ENCODE peak calls at places on chromosomes 12 and 14, in nine cellular contexts. A is body of pancreas, B is ovary, S is tibial nerve, K is uterus, X is heart left ventricle, I is endothelial cell of umbilical vein, N is H1, Z is breast epithelium. Q is an unnamed sample. For H3K36me3, the result is how much of the 10 kb centered on the place peaks cover.

GRCh38 chr12:96255077-96255476 is 60.9 kb downstream of the ELK3 start:
- DNase-seq in I (peak), A (no peak), X (peak), Z (no peak), S (no peak), K (peak), N (no peak), B (peak), Q (no peak)

GRCh38 chr12:7433276-7433822 is 10.6 kb downstream of the CD163L1 start:
- DNase-seq in A (no peak), S (no peak), K (no peak), X (no peak), N (no peak), B (no peak), I (peak), Z (no peak), Q (no peak)

GRCh38 chr12:102061096-102061555 is 665 bp downstream of the WASHC3 start:
- DNase-seq in B (no peak), I (peak), K (no peak), A (no peak), Z (no peak), N (no peak), S (no peak), X (no peak), Q (no peak)

GRCh38 chr12:116138380-116138779 is 139.1 kb downstream of the MED13L start:
- DNase-seq in Z (no peak), S (no peak), N (no peak), I (no peak), X (no peak), A (no peak), K (no peak), B (no peak), Q (no peak)

GRCh38 chr12:84305144-84305543 is 607.5 kb downstream of the SLC6A15 start:
- DNase-seq in Z (no peak), A (no peak), S (no peak), I (no peak), B (no peak), N (no peak), K (no peak), X (no peak), Q (no peak)

GRCh38 chr14:100576091-100577085 is 10.8 kb downstream of the BEGAIN start:
- DNase-seq in S (no peak), K (no peak), A (peak), I (no peak), N (no peak), X (no peak), B (peak), Z (no peak), Q (no peak)

GRCh38 chr12:92859650-92860386 is 69.3 kb downstream of the EEA1 start:
- DNase-seq in I (no peak), Z (no peak), S (no peak), B (no peak), K (no peak), N (no peak), X (no peak), A (no peak), Q (no peak)

GRCh38 chr14:99945732-99946651 is 119.2 kb upstream of the EVL start:
- DNase-seq in A (no peak), K (no peak), X (no peak), Z (no peak), B (no peak), N (no peak), S (no peak), I (no peak), Q (no peak)

GRCh38 chr12:6782903-6783571 is 6.3 kb upstream of the CD4 start:
- DNase-seq in I (no peak), B (no peak), X (no peak), S (no peak), N (no peak), Z (no peak), K (no peak), A (no peak), Q (no peak)

GRCh38 chr12:85711735-85712390 is 124.3 kb downstream of the RASSF9 start:
- DNase-seq in K (peak), Z (no peak), S (peak), X (no peak), I (no peak), A (no peak), N (no peak), B (peak), Q (no peak)

GRCh38 chr12:116366456-116366776 is 88.9 kb upstream of the MED13L start:
- DNase-seq in A (peak), I (peak), S (no peak), N (no peak), Z (peak), X (no peak), K (no peak), B (no peak), Q (no peak)

GRCh38 chr14:32603992-32604391 is 274.9 kb downstream of the AKAP6 start:
- DNase-seq in N (no peak), B (no peak), X (no peak), K (no peak), A (no peak), I (no peak), S (no peak), Z (no peak), Q (no peak)

GRCh38 chr12:96194901-96195844 is 998 bp downstream of the ELK3 start:
- DNase-seq in B (peak), K (peak), S (peak), I (peak), X (peak), Z (peak), N (no peak), A (peak), Q (peak)

GRCh38 chr12:114664661-114665320 is 19.2 kb downstream of the TBX3 start:
- DNase-seq in X (no peak), S (no peak), N (no peak), B (no peak), K (no peak), I (no peak), Z (no peak), A (no peak), Q (no peak)

GRCh38 chr12:3604750-3605638 is 114.0 kb downstream of the PRMT8 start:
- DNase-seq in X (peak), K (no peak), Z (peak), B (peak), I (peak), N (peak), A (peak), S (no peak), Q (peak)

GRCh38 chr12:19434538-19434937 is 4.8 kb upstream of the AEBP2 start:
- DNase-seq in Z (no peak), A (no peak), K (no peak), I (no peak), N (no peak), S (no peak), B (no peak), X (no peak), Q (peak)

GRCh38 chr12:100779191-100779590 is 15.4 kb upstream of the ANO4 start:
- DNase-seq in X (no peak), K (no peak), B (no peak), S (no peak), I (no peak), Z (no peak), A (no peak), N (no peak), Q (no peak)

GRCh38 chr12:26153421-26154154 is 28.8 kb upstream of the BHLHE41 start:
- DNase-seq in B (peak), K (peak), S (no peak), N (no peak), I (peak), X (peak), Z (no peak), A (peak), Q (peak)

GRCh38 chr12:112087055-112087850 is 21.3 kb downstream of the NAA25 start:
- DNase-seq in X (no peak), K (no peak), I (no peak), N (no peak), S (no peak), B (no peak), A (no peak), Z (no peak), Q (no peak)

GRCh38 chr12:79441534-79441933 is 249.2 kb downstream of the PAWR start:
- DNase-seq in X (no peak), N (no peak), S (no peak), A (no peak), K (no peak), B (no peak), I (no peak), Z (no peak), Q (no peak)

GRCh38 chr14:89444044-89444443 is 27.0 kb upstream of the FOXN3 start:
- DNase-seq in Z (no peak), X (no peak), I (peak), A (no peak), B (no peak), K (no peak), S (no peak), N (no peak), Q (no peak)

GRCh38 chr14:49692895-49693737 is at the start of gene KLHDC1:
- DNase-seq in N (no peak), S (peak), K (peak), Z (peak), A (peak), B (peak), X (peak), I (peak), Q (peak)

GRCh38 chr12:123111498-123112165 is 39.3 kb downstream of the PITPNM2 start:
- DNase-seq in K (no peak), S (no peak), B (no peak), X (no peak), A (no peak), I (no peak), Z (no peak), N (no peak), Q (no peak)

GRCh38 chr14:94164685-94165431 is 9.3 kb upstream of the PPP4R4 start:
- DNase-seq in X (no peak), N (no peak), I (no peak), A (no peak), K (no peak), Z (no peak), B (no peak), S (no peak), Q (no peak)

GRCh38 chr12:63931703-63932102 is 87.2 kb downstream of the SRGAP1 start:
- DNase-seq in S (no peak), B (no peak), N (no peak), K (no peak), A (no peak), X (no peak), Z (no peak), I (no peak), Q (no peak)

GRCh38 chr14:105458010-105458409 is 16.6 kb upstream of the CRIP2 start:
- DNase-seq in B (no peak), A (no peak), S (no peak), I (no peak), N (no peak), Z (no peak), X (no peak), K (no peak), Q (no peak)

GRCh38 chr14:105455086-105455640 is 19.5 kb upstream of the CRIP2 start:
- DNase-seq in Z (no peak), X (no peak), N (no peak), A (no peak), B (no peak), K (no peak), S (no peak), I (no peak), Q (no peak)

GRCh38 chr14:105455766-105456660 is 18.6 kb upstream of the CRIP2 start:
- DNase-seq in Z (no peak), S (no peak), X (no peak), K (no peak), N (no peak), A (no peak), I (no peak), B (no peak), Q (no peak)

GRCh38 chr14:105458571-105458970 is 16.1 kb upstream of the CRIP2 start:
- DNase-seq in Z (no peak), I (no peak), S (no peak), X (no peak), B (no peak), K (no peak), A (no peak), N (no peak), Q (no peak)

DNA sequence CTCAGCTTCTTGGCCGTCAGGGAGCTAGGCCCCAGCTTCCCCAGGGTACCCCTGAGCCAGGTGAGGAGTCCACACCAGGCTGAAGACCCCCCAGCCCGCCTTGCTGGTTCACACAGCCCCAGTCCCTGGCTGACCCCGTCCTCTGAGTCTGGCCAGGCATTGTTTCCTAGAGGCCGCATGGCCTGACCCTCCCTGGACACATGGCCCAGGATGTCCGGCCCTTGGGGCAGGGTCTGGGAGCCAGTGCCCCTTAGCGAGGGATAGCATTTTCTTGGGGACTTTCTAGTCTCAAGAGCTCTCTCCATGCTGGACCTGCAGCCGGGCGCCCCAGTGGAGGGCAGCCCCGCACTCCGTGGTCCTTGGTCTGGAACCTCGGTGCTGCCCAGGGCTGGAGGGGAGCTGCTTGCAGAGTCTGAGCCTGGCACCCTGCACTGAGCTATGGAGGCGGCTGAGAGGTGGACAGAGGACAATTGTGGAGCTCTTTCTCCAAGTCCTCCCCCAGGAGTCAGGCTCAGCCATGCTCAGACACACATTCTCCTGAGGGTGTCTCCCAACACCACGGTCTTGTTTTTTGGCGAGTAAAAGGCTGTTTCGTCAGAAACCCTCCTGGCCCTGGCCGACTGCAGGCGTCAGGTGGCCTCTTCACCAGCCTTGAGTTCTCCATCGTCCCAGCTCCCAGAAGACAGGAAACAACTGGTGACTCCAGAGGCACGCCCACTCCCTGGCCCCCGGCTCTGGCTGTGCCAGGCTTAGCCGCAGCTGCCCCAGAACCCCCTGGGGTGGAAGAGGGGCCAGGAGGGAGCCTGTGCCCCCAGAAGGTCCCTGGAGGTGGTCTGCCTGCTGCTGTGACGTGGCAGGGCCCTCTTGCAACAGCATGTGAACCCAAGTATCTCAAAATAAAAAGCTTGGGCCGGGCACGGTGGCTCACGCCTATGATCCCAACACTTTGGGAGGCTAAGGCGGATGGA is 17.6 kb upstream of the CRIP2 start:
- DNase-seq in A (no peak), S (no peak), K (no peak), Z (no peak), N (no peak), X (no peak), B (no peak), I (no peak), Q (no peak)
- H3K36me3 ChIP-seq in A (under half), S (under half), K (under half), Z (under half), N (half or more), X (half or more), B (under half), I (under half), Q (half or more)

DNA sequence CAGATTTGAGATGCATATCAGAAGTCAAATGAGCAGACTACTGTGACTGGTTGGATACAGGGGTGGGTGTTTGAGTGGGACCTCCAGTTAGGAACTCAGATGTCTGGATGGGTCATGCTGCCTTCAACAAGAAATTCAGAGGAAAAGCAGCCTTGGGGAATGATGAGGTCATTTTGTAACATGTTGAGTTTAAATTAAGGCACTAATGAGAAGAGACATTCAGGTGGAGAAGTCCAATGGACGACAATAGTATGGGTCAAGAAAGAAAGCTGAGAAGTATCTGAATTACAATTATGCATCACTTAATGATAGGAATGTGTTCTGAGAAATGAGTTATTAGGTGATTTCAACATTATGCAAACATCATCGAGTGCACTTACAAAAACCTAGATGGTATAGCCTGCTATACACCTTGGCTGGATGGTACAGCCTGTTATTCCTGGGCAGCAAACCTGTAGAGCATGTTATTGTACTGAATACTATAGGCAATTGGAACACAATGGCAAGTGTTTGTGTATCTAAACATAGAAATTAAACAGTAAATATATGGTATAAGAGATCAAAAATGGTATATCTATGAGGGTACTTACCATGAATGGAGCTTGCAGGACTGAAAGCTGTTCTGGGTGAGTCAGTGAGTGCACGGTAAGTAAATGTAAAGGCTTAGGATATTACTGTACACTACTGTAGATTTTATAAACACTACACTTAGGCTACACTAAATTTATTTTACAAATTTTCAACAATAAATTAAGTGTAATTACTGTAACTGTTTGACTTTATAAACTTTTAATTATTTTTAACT is 414.7 kb downstream of the RAD51B start:
- DNase-seq in X (no peak), Z (no peak), A (no peak), K (no peak), N (no peak), S (no peak), B (no peak), I (no peak), Q (no peak)
- H3K27ac ChIP-seq in X (no peak), Z (peak), A (peak), K (peak), N (no peak), S (peak), B (peak), I (no peak), Q (no peak)

DNA sequence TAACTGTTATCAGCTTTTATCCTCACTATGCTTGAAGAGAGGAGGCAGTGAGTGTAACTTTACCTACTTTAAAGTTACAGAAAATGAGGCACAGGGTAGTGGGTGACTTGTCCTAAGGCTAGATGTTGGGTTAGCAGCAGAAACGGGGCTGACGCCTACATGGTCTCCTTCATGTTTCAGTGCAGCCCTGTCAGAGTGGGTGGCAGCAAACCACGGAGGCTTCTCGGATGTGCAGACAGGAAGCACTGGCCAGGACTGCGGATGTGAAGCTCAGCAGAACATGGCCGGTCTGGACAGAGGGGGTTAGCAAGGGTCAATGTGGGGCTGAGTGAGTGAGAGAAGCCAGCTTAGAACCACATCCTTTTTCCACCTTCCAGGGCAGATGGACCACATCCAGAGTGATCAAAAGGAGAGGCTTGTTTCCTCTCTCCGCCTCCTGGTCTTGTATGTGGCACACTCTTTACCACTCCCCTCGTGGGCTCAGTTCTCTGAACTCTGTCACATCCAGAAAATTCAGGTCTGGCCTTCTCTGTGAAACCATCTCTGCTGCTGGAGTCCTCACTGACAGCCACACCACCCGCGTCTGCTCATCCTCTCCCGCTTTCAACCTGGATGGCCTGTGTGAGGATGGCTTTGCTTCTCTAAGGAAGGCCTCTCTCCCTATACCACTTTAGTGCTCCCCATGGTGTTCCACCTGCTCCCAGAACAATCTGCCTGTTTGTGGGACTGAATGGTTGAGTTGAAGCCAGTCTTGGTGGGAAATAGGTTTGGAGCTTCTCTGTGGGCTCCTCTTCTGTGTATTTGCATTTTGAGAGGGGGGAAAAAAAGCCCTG is 14.1 kb downstream of the SUSD6 start:
- DNase-seq in B (no peak), I (peak), Z (no peak), S (peak), X (peak), N (no peak), A (peak), K (peak), Q (peak)
- TF ChIP-seq POLR2A in B (no peak), I (peak), Z (no peak), S (no peak), X (no peak), N (no peak), A (peak), K (no peak), Q (no peak)

DNA sequence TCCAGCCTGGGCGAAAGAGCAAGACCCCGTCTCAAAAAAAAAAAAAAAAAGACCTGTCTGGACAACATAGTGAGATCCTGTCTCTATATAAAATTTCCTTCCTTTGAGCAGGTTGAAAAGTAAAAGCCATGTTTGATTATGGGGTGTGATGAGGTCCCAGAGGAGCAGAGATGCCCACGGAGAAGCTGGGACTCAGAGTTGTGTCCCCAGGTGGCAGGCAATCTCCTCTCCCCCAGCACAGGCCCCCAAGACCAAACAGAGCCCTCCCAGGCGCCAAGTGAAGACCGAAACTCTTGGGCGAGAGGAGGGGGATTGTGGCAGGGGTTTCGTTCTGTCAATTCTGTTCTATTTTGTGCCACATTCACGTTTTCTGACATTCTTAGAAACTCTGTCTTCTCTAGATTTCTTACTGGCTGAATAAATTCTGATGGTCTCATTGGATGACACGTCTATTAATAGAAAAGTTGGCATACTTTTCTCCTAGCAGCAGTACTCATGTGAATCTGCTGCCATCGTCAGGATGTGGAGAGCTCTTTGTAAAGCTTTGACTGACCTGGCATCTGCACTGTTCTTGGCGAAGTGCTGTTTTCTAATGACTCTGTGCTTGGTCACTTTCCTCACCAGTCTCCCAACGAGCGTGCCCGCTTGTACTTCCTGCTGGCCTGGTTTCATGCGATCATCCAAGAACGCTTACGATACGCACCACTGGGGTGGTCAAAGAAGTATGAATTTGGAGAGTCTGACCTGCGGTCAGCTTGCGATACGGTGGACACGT is 43.4 kb downstream of the HSP90AA1 start:
- DNase-seq in B (no peak), S (no peak), X (peak), N (no peak), Z (no peak), I (no peak), K (no peak), A (no peak), Q (no peak)
- H3K36me3 ChIP-seq in B (under half), S (half or more), X (half or more), N (half or more), Z (under half), I (under half), K (under half), A (half or more), Q (half or more)

GRCh38 chr14:101596742-101597141 is 35.4 kb downstream of the DIO3 start:
- DNase-seq in X (no peak), B (peak), A (no peak), S (no peak), N (no peak), I (no peak), Z (no peak), K (no peak), Q (no peak)
- H3K27ac ChIP-seq in X (no peak), B (no peak), A (no peak), S (no peak), N (no peak), I (no peak), Z (no peak), K (no peak), Q (no peak)

GRCh38 chr14:34826661-34827060 is 48.5 kb downstream of the BAZ1A start:
- DNase-seq in A (no peak), K (no peak), Z (no peak), X (no peak), N (no peak), B (no peak), S (no peak), I (no peak), Q (no peak)

GRCh38 chr14:34824256-34824655 is 50.9 kb downstream of the BAZ1A start:
- DNase-seq in K (no peak), X (no peak), S (no peak), N (no peak), Z (no peak), A (no peak), B (no peak), I (no peak), Q (no peak)

GRCh38 chr14:34824826-34825225 is 50.3 kb downstream of the BAZ1A start:
- DNase-seq in K (no peak), B (no peak), X (no peak), A (no peak), S (no peak), Z (no peak), N (no peak), I (no peak), Q (no peak)
- TF ChIP-seq POLR2A in K (no peak), B (no peak), X (no peak), A (no peak), S (no peak), Z (no peak), N (no peak), I (no peak), Q (no peak)